ENCODE peak calls at places on chromosomes 3 and 15, in nine cellular contexts. G is right lobe of liver, R is lower lobe of right lung, D is fibroblast of lung, P is endodermal cell, N is GM12865, O is AG09309, Y is left ventricle myocardium inferior, B is heart left ventricle. X is an unnamed sample.

GRCh38 chr15:96042734-96043224 is 287.7 kb upstream of the NR2F2 start:
- DNase-seq in G (no peak), R (no peak), D (no peak), P (no peak), N (peak), O (no peak), Y (no peak), B (no peak), X (no peak)

GRCh38 chr3:15858547-15859506 is 61.0 kb upstream of the ANKRD28 start:
- DNase-seq in G (peak), R (peak), D (peak), P (peak), N (peak), O (no peak), Y (peak), B (peak), X (peak)

GRCh38 chr3:49607105-49607591 is 52.9 kb downstream of the BSN start:
- DNase-seq in G (no peak), R (no peak), D (no peak), P (peak), N (no peak), O (no peak), Y (no peak), B (no peak), X (no peak)

GRCh38 chr15:64583983-64584382 is 123.6 kb downstream of the ZNF609 start:
- DNase-seq in G (no peak), R (no peak), D (no peak), P (no peak), N (no peak), O (no peak), Y (no peak), B (no peak), X (no peak)

GRCh38 chr3:113266738-113267137 is 55.4 kb downstream of the BOC start:
- DNase-seq in G (no peak), R (no peak), D (no peak), P (peak), N (no peak), O (no peak), Y (no peak), B (no peak), X (no peak)

GRCh38 chr15:48505067-48505466 is 140.4 kb downstream of the FBN1 start:
- DNase-seq in G (no peak), R (no peak), D (no peak), P (no peak), N (no peak), O (no peak), Y (no peak), B (no peak), X (no peak)

GRCh38 chr3:33278106-33278672 is 947 bp downstream of the FBXL2 start:
- DNase-seq in G (no peak), R (no peak), D (peak), P (peak), N (no peak), O (no peak), Y (no peak), B (no peak), X (no peak)

GRCh38 chr3:194879991-194880939 is 194.6 kb downstream of the FAM43A start:
- DNase-seq in G (no peak), R (no peak), D (peak), P (peak), N (no peak), O (peak), Y (peak), B (peak), X (no peak)

GRCh38 chr15:38362355-38362754 is 91.6 kb upstream of the FAM98B start:
- DNase-seq in G (no peak), R (no peak), D (no peak), P (no peak), N (no peak), O (no peak), Y (no peak), B (no peak), X (no peak)

GRCh38 chr15:92073044-92073785 is 219.7 kb downstream of the SLCO3A1 start:
- DNase-seq in G (no peak), R (no peak), D (peak), P (no peak), N (no peak), O (no peak), Y (no peak), B (no peak), X (no peak)

GRCh38 chr3:102673271-102674115 is 238.7 kb downstream of the ZPLD1 start:
- DNase-seq in G (peak), R (peak), D (peak), P (peak), N (peak), O (peak), Y (peak), B (peak), X (peak)

GRCh38 chr3:46049093-46049492 is 21.8 kb upstream of the XCR1 start:
- DNase-seq in G (no peak), R (no peak), D (no peak), P (no peak), N (no peak), O (no peak), Y (no peak), B (no peak), X (no peak)

GRCh38 chr3:184740509-184741258 is 28.8 kb upstream of the MAGEF1 start:
- DNase-seq in G (no peak), R (no peak), D (peak), P (peak), N (no peak), O (no peak), Y (no peak), B (no peak), X (no peak)

GRCh38 chr3:69458798-69459197 is 72.9 kb upstream of the FRMD4B start:
- DNase-seq in G (no peak), R (no peak), D (no peak), P (no peak), N (no peak), O (no peak), Y (no peak), B (no peak), X (no peak)

GRCh38 chr15:51450001-51450400 is 108.5 kb downstream of the GLDN start:
- DNase-seq in G (no peak), R (no peak), D (peak), P (no peak), N (no peak), O (no peak), Y (no peak), B (no peak), X (no peak)

GRCh38 chr3:14509796-14510100 is 30.4 kb downstream of the GRIP2 start:
- DNase-seq in G (no peak), R (no peak), D (no peak), P (no peak), N (no peak), O (no peak), Y (no peak), B (no peak), X (no peak)

GRCh38 chr3:164303894-164304293 is 774.4 kb downstream of the SI start:
- DNase-seq in G (no peak), R (no peak), D (no peak), P (no peak), N (no peak), O (no peak), Y (no peak), B (no peak), X (no peak)

GRCh38 chr3:72340476-72341379 is 507.5 kb downstream of the SHQ1 start:
- DNase-seq in G (no peak), R (no peak), D (no peak), P (no peak), N (peak), O (no peak), Y (no peak), B (no peak), X (no peak)

GRCh38 chr3:50237754-50238548 is 1.9 kb downstream of the GNAI2 start:
- DNase-seq in G (peak), R (peak), D (peak), P (peak), N (peak), O (peak), Y (peak), B (peak), X (peak)

GRCh38 chr3:22157848-22158247 is 406.8 kb upstream of the ZNF385D start:
- DNase-seq in G (no peak), R (no peak), D (no peak), P (no peak), N (no peak), O (no peak), Y (no peak), B (no peak), X (no peak)

GRCh38 chr3:107404727-107405519 is 27.7 kb downstream of the CCDC54 start:
- DNase-seq in G (no peak), R (no peak), D (peak), P (no peak), N (no peak), O (peak), Y (no peak), B (no peak), X (no peak)

GRCh38 chr3:129326591-129326990 is 47.9 kb downstream of the HMCES start:
- DNase-seq in G (no peak), R (no peak), D (no peak), P (no peak), N (no peak), O (no peak), Y (no peak), B (no peak), X (no peak)

GRCh38 chr3:158668506-158668905 is 3.9 kb downstream of the LXN start:
- DNase-seq in G (no peak), R (no peak), D (peak), P (no peak), N (no peak), O (peak), Y (no peak), B (no peak), X (no peak)

GRCh38 chr3:26622634-26623408 is at the start of gene LRRC3B:
- DNase-seq in G (no peak), R (peak), D (no peak), P (peak), N (no peak), O (no peak), Y (no peak), B (no peak), X (no peak)

GRCh38 chr15:77784361-77785292 is 151.9 kb upstream of the LINGO1 start:
- DNase-seq in G (no peak), R (no peak), D (no peak), P (peak), N (peak), O (no peak), Y (no peak), B (no peak), X (no peak)
- TF ChIP-seq CTCF in G (no peak), R (no peak), D (peak), P (peak), N (peak), O (peak), Y (peak), B (no peak), X (no peak)

GRCh38 chr3:157589168-157589567 is 86.0 kb upstream of the VEPH1 start:
- DNase-seq in G (no peak), R (no peak), D (no peak), P (no peak), N (no peak), O (no peak), Y (no peak), B (no peak), X (no peak)

GRCh38 chr3:157592769-157593168 is 89.6 kb upstream of the VEPH1 start:
- DNase-seq in G (no peak), R (no peak), D (no peak), P (no peak), N (no peak), O (no peak), Y (no peak), B (no peak), X (no peak)

GRCh38 chr3:157595259-157595658 is 92.0 kb upstream of the VEPH1 start:
- DNase-seq in G (no peak), R (no peak), D (no peak), P (no peak), N (no peak), O (no peak), Y (no peak), B (no peak), X (no peak)

GRCh38 chr3:157590273-157590672 is 87.1 kb upstream of the VEPH1 start:
- DNase-seq in G (no peak), R (no peak), D (no peak), P (no peak), N (no peak), O (no peak), Y (no peak), B (no peak), X (no peak)

GRCh38 chr3:157594413-157594812 is 91.2 kb upstream of the VEPH1 start:
- DNase-seq in G (no peak), R (no peak), D (no peak), P (peak), N (no peak), O (no peak), Y (no peak), B (no peak), X (no peak)
- TF ChIP-seq CTCF in G (no peak), R (no peak), D (peak), P (peak), N (no peak), O (peak), Y (peak), B (no peak), X (no peak)

GRCh38 chr3:127676921-127677351 is 4.2 kb downstream of the ABTB1 start:
- DNase-seq in G (peak), R (no peak), D (no peak), P (peak), N (no peak), O (no peak), Y (peak), B (no peak), X (peak)
- TF ChIP-seq CTCF in G (no peak), R (no peak), D (no peak), P (no peak), N (no peak), O (no peak), Y (no peak), B (no peak), X (no peak)

DNA sequence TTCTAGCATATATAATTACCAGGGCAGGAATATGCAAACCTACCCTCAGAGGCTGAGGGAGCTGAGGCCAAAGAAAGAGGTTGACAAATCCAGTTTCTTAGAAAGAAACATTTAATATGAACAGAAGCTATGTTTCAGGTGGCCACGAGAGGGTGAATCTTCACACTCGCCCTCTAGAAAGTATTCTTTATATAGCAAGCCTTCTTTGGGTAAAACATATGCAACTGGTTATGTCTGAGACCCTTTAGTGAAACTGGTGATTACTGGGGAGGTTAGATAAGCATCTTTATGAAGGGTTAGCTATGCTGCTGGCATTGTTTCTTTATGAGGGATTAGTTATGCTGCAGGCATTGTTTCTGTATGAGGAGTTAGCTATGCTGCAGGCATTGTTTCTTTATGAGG is 50.7 kb upstream of the GOLGA6L2 start:
- DNase-seq in G (no peak), R (no peak), D (no peak), P (no peak), N (peak), O (no peak), Y (no peak), B (no peak), X (no peak)
- TF ChIP-seq CTCF in G (peak), R (peak), D (peak), P (peak), N (peak), O (peak), Y (peak), B (no peak), X (no peak)

GRCh38 chr15:81813215-81813614 is 232.6 kb downstream of the MEX3B start:
- DNase-seq in G (no peak), R (no peak), D (no peak), P (peak), N (no peak), O (no peak), Y (no peak), B (no peak), X (no peak)

GRCh38 chr15:81814882-81815455 is 230.8 kb downstream of the MEX3B start:
- DNase-seq in G (no peak), R (no peak), D (no peak), P (no peak), N (no peak), O (no peak), Y (no peak), B (no peak), X (no peak)

GRCh38 chr15:81809543-81809942 is 236.3 kb downstream of the MEX3B start:
- DNase-seq in G (no peak), R (no peak), D (no peak), P (peak), N (peak), O (no peak), Y (no peak), B (peak), X (no peak)
- TF ChIP-seq CTCF in G (no peak), R (no peak), D (peak), P (peak), N (no peak), O (no peak), Y (peak), B (no peak), X (no peak)

GRCh38 chr3:9729419-9729818 is 2.1 kb upstream of the BRPF1 start:
- DNase-seq in G (no peak), R (no peak), D (no peak), P (no peak), N (no peak), O (no peak), Y (no peak), B (no peak), X (no peak)

GRCh38 chr3:9732080-9732752 is 681 bp downstream of the BRPF1 start:
- DNase-seq in G (no peak), R (peak), D (no peak), P (peak), N (peak), O (no peak), Y (no peak), B (no peak), X (no peak)

GRCh38 chr3:9732753-9733115 is 1.2 kb downstream of the BRPF1 start:
- DNase-seq in G (no peak), R (no peak), D (no peak), P (peak), N (no peak), O (no peak), Y (no peak), B (no peak), X (no peak)

GRCh38 chr3:9731206-9732079 is at the start of gene BRPF1:
- DNase-seq in G (peak), R (peak), D (peak), P (peak), N (peak), O (peak), Y (peak), B (peak), X (peak)

GRCh38 chr3:9730747-9731205 is 759 bp upstream of the BRPF1 start:
- DNase-seq in G (no peak), R (no peak), D (peak), P (no peak), N (no peak), O (no peak), Y (no peak), B (no peak), X (no peak)
- TF ChIP-seq CTCF in G (no peak), R (no peak), D (no peak), P (no peak), N (no peak), O (no peak), Y (no peak), B (no peak), X (no peak)